ENCODE peak calls at places on chromosome 22, in six cellular contexts. One of them, this sample, is unnamed.

GRCh38 chr22:30763815-30764686 is 69.4 kb downstream of the OSBP2 start:
- DNase-seq in prostate gland: peak; percentile 68
- DNase-seq in psoas muscle: peak; percentile 21
- DNase-seq in fibroblast of mammary gland: peak; percentile 81
- DNase-seq in brain microvascular endothelial cell: peak; percentile 53
- DNase-seq in fibroblast of lung: peak; percentile 81
- DNase-seq in this sample: peak; percentile 75

GRCh38 chr22:47053865-47054185 is 291.4 kb downstream of the TBC1D22A start:
- DNase-seq in fibroblast of lung: peak; percentile 78
- DNase-seq in fibroblast of mammary gland: peak; percentile 21
- DNase-seq in brain microvascular endothelial cell: peak; percentile 61
- DNase-seq in psoas muscle: no peak
- DNase-seq in prostate gland: no peak
- DNase-seq in this sample: no peak

GRCh38 chr22:48837341-48837935 is 990.2 kb downstream of the BRD1 start:
- DNase-seq in brain microvascular endothelial cell: no peak
- DNase-seq in prostate gland: no peak
- DNase-seq in fibroblast of mammary gland: no peak
- DNase-seq in psoas muscle: no peak
- DNase-seq in fibroblast of lung: peak; percentile 8
- DNase-seq in this sample: no peak

GRCh38 chr22:46074771-46075551 is 75.4 kb upstream of the PPARA start:
- DNase-seq in fibroblast of lung: no peak
- DNase-seq in fibroblast of mammary gland: no peak
- DNase-seq in psoas muscle: peak; percentile 24
- DNase-seq in brain microvascular endothelial cell: no peak
- DNase-seq in prostate gland: no peak
- DNase-seq in this sample: no peak

GRCh38 chr22:42960146-42960509 is 54.8 kb downstream of the PACSIN2 start:
- DNase-seq in fibroblast of mammary gland: no peak
- DNase-seq in brain microvascular endothelial cell: no peak
- DNase-seq in fibroblast of lung: no peak
- DNase-seq in psoas muscle: no peak
- DNase-seq in prostate gland: peak; percentile 34
- DNase-seq in this sample: no peak

GRCh38 chr22:35883028-35883620 is 145.5 kb downstream of the RBFOX2 start:
- DNase-seq in psoas muscle: no peak
- DNase-seq in fibroblast of mammary gland: peak; percentile 67
- DNase-seq in brain microvascular endothelial cell: no peak
- DNase-seq in fibroblast of lung: peak; percentile 69
- DNase-seq in prostate gland: no peak
- DNase-seq in this sample: peak; percentile 17

GRCh38 chr22:50305658-50306566 is 1.5 kb downstream of the PLXNB2 start:
- DNase-seq in fibroblast of mammary gland: peak; percentile 94
- DNase-seq in psoas muscle: peak; percentile 85
- DNase-seq in brain microvascular endothelial cell: peak; percentile 79
- DNase-seq in fibroblast of lung: peak; percentile 96
- DNase-seq in prostate gland: peak; percentile 93
- DNase-seq in this sample: peak; percentile 76

GRCh38 chr22:42179616-42180015 is 49.0 kb upstream of the CYP2D6 start:
- DNase-seq in fibroblast of lung: peak; percentile 83
- DNase-seq in fibroblast of mammary gland: peak; percentile 90
- DNase-seq in brain microvascular endothelial cell: peak; percentile 51
- DNase-seq in psoas muscle: no peak
- DNase-seq in prostate gland: no peak
- DNase-seq in this sample: no peak

GRCh38 chr22:49643466-49643865 is 184.2 kb downstream of the BRD1 start:
- DNase-seq in brain microvascular endothelial cell: no peak
- DNase-seq in fibroblast of lung: no peak
- DNase-seq in fibroblast of mammary gland: no peak
- DNase-seq in psoas muscle: no peak
- DNase-seq in prostate gland: no peak
- DNase-seq in this sample: no peak

GRCh38 chr22:38313384-38313955 is 3.8 kb downstream of the CSNK1E start:
- DNase-seq in psoas muscle: peak; percentile 78
- DNase-seq in fibroblast of lung: peak; percentile 94
- DNase-seq in fibroblast of mammary gland: peak; percentile 97
- DNase-seq in brain microvascular endothelial cell: peak; percentile 84
- DNase-seq in prostate gland: no peak
- DNase-seq in this sample: peak; percentile 80

GRCh38 chr22:46058591-46059519 is 81.9 kb upstream of the WNT7B start:
- DNase-seq in fibroblast of lung: peak; percentile 56
- DNase-seq in brain microvascular endothelial cell: no peak
- DNase-seq in psoas muscle: no peak
- DNase-seq in fibroblast of mammary gland: peak; percentile 56
- DNase-seq in prostate gland: no peak
- DNase-seq in this sample: no peak

GRCh38 chr22:50683086-50683993 is 10.7 kb downstream of the SHANK3 start:
- DNase-seq in brain microvascular endothelial cell: no peak
- DNase-seq in prostate gland: no peak
- DNase-seq in fibroblast of lung: no peak
- DNase-seq in fibroblast of mammary gland: no peak
- DNase-seq in psoas muscle: no peak
- DNase-seq in this sample: no peak

GRCh38 chr22:49555526-49555925 is 272.1 kb downstream of the BRD1 start:
- DNase-seq in fibroblast of lung: no peak
- DNase-seq in prostate gland: no peak
- DNase-seq in brain microvascular endothelial cell: no peak
- DNase-seq in fibroblast of mammary gland: no peak
- DNase-seq in psoas muscle: no peak
- DNase-seq in this sample: no peak

GRCh38 chr22:46632646-46633249 is 12.6 kb downstream of the GRAMD4 start:
- DNase-seq in prostate gland: no peak
- DNase-seq in fibroblast of mammary gland: no peak
- DNase-seq in brain microvascular endothelial cell: no peak
- DNase-seq in psoas muscle: no peak
- DNase-seq in fibroblast of lung: no peak
- DNase-seq in this sample: no peak

GRCh38 chr22:42862045-42862734 is 5.1 kb upstream of the ARFGAP3 start:
- DNase-seq in brain microvascular endothelial cell: peak; percentile 60
- DNase-seq in fibroblast of lung: peak; percentile 89
- DNase-seq in fibroblast of mammary gland: peak; percentile 55
- DNase-seq in psoas muscle: no peak
- DNase-seq in prostate gland: peak; percentile 42
- DNase-seq in this sample: no peak

GRCh38 chr22:35663371-35663770 is 15.1 kb downstream of the APOL6 start:
- DNase-seq in fibroblast of lung: no peak
- DNase-seq in prostate gland: no peak
- DNase-seq in psoas muscle: no peak
- DNase-seq in brain microvascular endothelial cell: no peak
- DNase-seq in fibroblast of mammary gland: peak; percentile 28
- DNase-seq in this sample: no peak

GRCh38 chr22:45912910-45913309 is 64.1 kb downstream of the WNT7B start:
- DNase-seq in prostate gland: no peak
- DNase-seq in brain microvascular endothelial cell: no peak
- DNase-seq in psoas muscle: no peak
- DNase-seq in fibroblast of mammary gland: no peak
- DNase-seq in fibroblast of lung: no peak
- DNase-seq in this sample: no peak

GRCh38 chr22:45051946-45052345 is 42.1 kb upstream of the PHF21B start:
- DNase-seq in fibroblast of lung: no peak
- DNase-seq in prostate gland: no peak
- DNase-seq in fibroblast of mammary gland: no peak
- DNase-seq in psoas muscle: no peak
- DNase-seq in brain microvascular endothelial cell: no peak
- DNase-seq in this sample: no peak

GRCh38 chr22:49324527-49325491 is 502.9 kb downstream of the BRD1 start:
- DNase-seq in fibroblast of mammary gland: no peak
- DNase-seq in prostate gland: no peak
- DNase-seq in fibroblast of lung: no peak
- DNase-seq in brain microvascular endothelial cell: no peak
- DNase-seq in psoas muscle: no peak
- DNase-seq in this sample: no peak

GRCh38 chr22:50604623-50605348 is 4.2 kb downstream of the MAPK8IP2 start:
- DNase-seq in prostate gland: no peak
- DNase-seq in fibroblast of mammary gland: no peak
- DNase-seq in psoas muscle: no peak
- DNase-seq in brain microvascular endothelial cell: no peak
- DNase-seq in fibroblast of lung: no peak
- DNase-seq in this sample: no peak

GRCh38 chr22:46737976-46738641 is at the start of gene CERK:
- DNase-seq in psoas muscle: peak; percentile 84
- DNase-seq in brain microvascular endothelial cell: no peak
- DNase-seq in fibroblast of lung: peak; percentile 71
- DNase-seq in fibroblast of mammary gland: peak; percentile 33
- DNase-seq in prostate gland: peak; percentile 50
- DNase-seq in this sample: peak; percentile 72

GRCh38 chr22:36039125-36039524 is 10.5 kb upstream of the RBFOX2 start:
- DNase-seq in psoas muscle: no peak
- DNase-seq in fibroblast of lung: no peak
- DNase-seq in fibroblast of mammary gland: no peak
- DNase-seq in prostate gland: no peak
- DNase-seq in brain microvascular endothelial cell: no peak
- DNase-seq in this sample: no peak

GRCh38 chr22:20965104-20965887 is 1.8 kb upstream of the AIFM3 start:
- DNase-seq in brain microvascular endothelial cell: no peak
- DNase-seq in prostate gland: no peak
- DNase-seq in psoas muscle: peak; percentile 19
- DNase-seq in fibroblast of mammary gland: no peak
- DNase-seq in fibroblast of lung: no peak
- DNase-seq in this sample: no peak

GRCh38 chr22:21087119-21087518 is 41.4 kb downstream of the LRRC74B start:
- DNase-seq in brain microvascular endothelial cell: no peak
- DNase-seq in fibroblast of lung: no peak
- DNase-seq in fibroblast of mammary gland: no peak
- DNase-seq in psoas muscle: no peak
- DNase-seq in prostate gland: no peak
- DNase-seq in this sample: no peak

GRCh38 chr22:50683994-50684371 is 11.4 kb downstream of the SHANK3 start:
- DNase-seq in psoas muscle: no peak
- DNase-seq in brain microvascular endothelial cell: no peak
- DNase-seq in fibroblast of mammary gland: no peak
- DNase-seq in prostate gland: no peak
- DNase-seq in fibroblast of lung: no peak
- DNase-seq in this sample: no peak

GRCh38 chr22:46462726-46463371 is 74.6 kb downstream of the CELSR1 start:
- DNase-seq in brain microvascular endothelial cell: peak; percentile 45
- DNase-seq in fibroblast of lung: peak; percentile 90
- DNase-seq in fibroblast of mammary gland: peak; percentile 85
- DNase-seq in psoas muscle: no peak
- DNase-seq in prostate gland: no peak
- DNase-seq in this sample: no peak

GRCh38 chr22:48755332-48755949 is 1072.2 kb downstream of the BRD1 start:
- DNase-seq in prostate gland: no peak
- DNase-seq in fibroblast of mammary gland: no peak
- DNase-seq in psoas muscle: no peak
- DNase-seq in fibroblast of lung: no peak
- DNase-seq in brain microvascular endothelial cell: no peak
- DNase-seq in this sample: no peak

GRCh38 chr22:30305906-30306628 is 16.8 kb upstream of the CASTOR1 start:
- DNase-seq in psoas muscle: no peak
- DNase-seq in fibroblast of lung: no peak
- DNase-seq in fibroblast of mammary gland: no peak
- DNase-seq in prostate gland: no peak
- DNase-seq in brain microvascular endothelial cell: no peak
- DNase-seq in this sample: peak; percentile 66

DNA sequence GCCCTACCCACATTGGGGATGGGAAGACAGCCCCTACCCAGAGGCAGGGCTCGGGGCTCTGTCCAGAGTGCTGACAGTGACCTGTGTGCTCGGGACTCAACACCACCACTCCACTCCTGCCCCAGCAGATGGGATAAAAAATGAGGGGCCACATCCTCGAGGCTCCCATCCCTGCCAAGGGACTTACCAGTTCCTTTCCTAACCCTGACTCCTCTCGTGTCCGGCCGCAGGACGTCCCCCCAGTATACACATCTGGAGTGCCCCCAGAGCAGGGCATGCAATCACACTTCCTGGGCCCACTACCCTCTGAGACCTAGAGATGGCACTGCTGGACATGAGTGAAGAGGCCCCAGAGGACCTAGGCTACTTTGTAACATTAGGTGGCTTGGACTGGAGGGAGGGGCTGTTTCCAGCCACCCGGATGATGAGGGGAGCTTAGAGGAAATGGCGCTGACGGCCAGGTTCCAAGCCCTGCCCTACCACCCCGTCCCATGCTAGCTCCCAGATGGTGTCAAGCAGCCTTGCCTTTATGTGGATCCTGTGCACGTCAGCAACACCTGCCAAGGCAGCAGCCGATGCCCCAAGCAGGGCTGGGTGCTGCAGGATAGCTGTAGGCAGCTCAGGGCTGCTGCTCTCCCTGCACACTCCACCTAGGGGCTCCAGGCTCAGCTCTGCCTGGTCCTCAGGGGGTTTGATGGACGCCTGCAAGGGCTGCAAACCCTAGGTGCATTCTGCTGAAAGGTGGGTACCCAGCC is 86.6 kb downstream of the DGCR2 start:
- DNase-seq in prostate gland: no peak
- DNase-seq in brain microvascular endothelial cell: no peak
- DNase-seq in psoas muscle: no peak
- DNase-seq in fibroblast of mammary gland: no peak
- DNase-seq in fibroblast of lung: no peak
- DNase-seq in this sample: peak; percentile 11
- TF ChIP-seq CTCF in prostate gland: no peak
- TF ChIP-seq CTCF in brain microvascular endothelial cell: no peak
- TF ChIP-seq CTCF in psoas muscle: no peak
- TF ChIP-seq CTCF in fibroblast of mammary gland: no peak
- TF ChIP-seq CTCF in fibroblast of lung: no peak
- TF ChIP-seq CTCF in this sample: no peak

DNA sequence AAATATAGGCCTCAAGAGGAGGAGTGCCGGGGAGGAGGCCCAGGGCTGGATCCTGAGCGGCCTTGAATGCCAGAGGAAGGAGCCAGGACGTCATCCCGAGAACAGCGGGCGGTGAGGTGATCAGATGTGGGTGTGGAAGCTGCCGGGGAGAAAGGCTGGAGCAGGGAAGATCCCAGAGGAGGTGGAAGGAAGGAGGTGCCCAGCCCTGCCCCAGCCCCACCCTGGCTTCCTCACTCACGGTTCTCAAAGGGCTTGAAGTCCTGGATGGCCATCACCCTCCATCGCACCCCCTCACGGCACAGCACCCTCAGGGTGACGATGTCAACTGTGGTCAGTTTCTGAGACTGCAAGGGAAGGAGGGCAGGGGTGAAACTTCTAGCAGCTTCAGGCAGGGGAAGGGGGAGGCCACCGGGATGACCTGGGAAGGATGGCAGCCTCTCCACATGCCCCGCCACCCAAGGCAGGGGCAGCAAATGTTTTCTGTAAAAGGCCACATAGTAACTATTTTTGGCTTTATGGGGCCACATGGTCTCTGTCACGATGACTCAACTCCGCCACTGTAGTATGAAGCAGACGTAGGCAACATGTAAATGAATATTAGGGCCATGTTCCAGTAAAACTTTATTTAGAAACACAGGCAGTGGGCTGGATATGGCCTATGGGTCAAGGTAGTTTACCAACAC is 10.7 kb downstream of the IL2RB start:
- DNase-seq in fibroblast of lung: no peak
- DNase-seq in prostate gland: no peak
- DNase-seq in brain microvascular endothelial cell: no peak
- DNase-seq in psoas muscle: no peak
- DNase-seq in fibroblast of mammary gland: no peak
- DNase-seq in this sample: no peak
- H3K4me3 ChIP-seq in fibroblast of lung: no peak overlapping the region
- H3K4me3 ChIP-seq in prostate gland: no peak overlapping the region
- H3K4me3 ChIP-seq in brain microvascular endothelial cell: no peak overlapping the region
- H3K4me3 ChIP-seq in psoas muscle: no peak overlapping the region
- H3K4me3 ChIP-seq in fibroblast of mammary gland: no peak overlapping the region
- H3K4me3 ChIP-seq in this sample: no peak overlapping the region

GRCh38 chr22:24433868-24434471 is 6.6 kb downstream of the ADORA2A start:
- DNase-seq in fibroblast of mammary gland: peak; percentile 63
- DNase-seq in psoas muscle: no peak
- DNase-seq in prostate gland: no peak
- DNase-seq in brain microvascular endothelial cell: peak; percentile 47
- DNase-seq in fibroblast of lung: peak; percentile 65
- DNase-seq in this sample: peak; percentile 93
- TF ChIP-seq CTCF in fibroblast of mammary gland: no peak
- TF ChIP-seq CTCF in psoas muscle: no peak
- TF ChIP-seq CTCF in prostate gland: no peak
- TF ChIP-seq CTCF in brain microvascular endothelial cell: no peak
- TF ChIP-seq CTCF in fibroblast of lung: no peak
- TF ChIP-seq CTCF in this sample: no peak

GRCh38 chr22:24723111-24723510 is 51.4 kb downstream of the PIWIL3 start:
- DNase-seq in fibroblast of mammary gland: peak; percentile 19
- DNase-seq in psoas muscle: no peak
- DNase-seq in fibroblast of lung: no peak
- DNase-seq in prostate gland: no peak
- DNase-seq in brain microvascular endothelial cell: no peak
- DNase-seq in this sample: no peak
- H3K4me3 ChIP-seq in fibroblast of mammary gland: no peak overlapping the region
- H3K4me3 ChIP-seq in psoas muscle: no peak overlapping the region
- H3K4me3 ChIP-seq in fibroblast of lung: no peak overlapping the region
- H3K4me3 ChIP-seq in prostate gland: no peak overlapping the region
- H3K4me3 ChIP-seq in brain microvascular endothelial cell: no peak overlapping the region
- H3K4me3 ChIP-seq in this sample: no peak overlapping the region

This sample was measured in GM12865.